ENCODE peak calls at places on chromosomes 12 and 14, in five cellular contexts. One of them, this sample, is unnamed.

GRCh38 chr14:106820119-106820518 is 1293.7 kb downstream of the TMEM121 start:
- DNase-seq in IMR-90: no peak
- DNase-seq in neuronal stem cell: no peak
- DNase-seq in mesenchymal stem cell: no peak
- DNase-seq in H1: no peak
- DNase-seq in this sample: no peak

GRCh38 chr12:123478762-123479161 is 20.8 kb downstream of the SNRNP35 start:
- DNase-seq in H1: no peak
- DNase-seq in neuronal stem cell: no peak
- DNase-seq in IMR-90: peak; percentile 18
- DNase-seq in mesenchymal stem cell: no peak
- DNase-seq in this sample: no peak

GRCh38 chr12:91127751-91128150 is 16.5 kb upstream of the LUM start:
- DNase-seq in H1: no peak
- DNase-seq in mesenchymal stem cell: peak; percentile 44
- DNase-seq in neuronal stem cell: no peak
- DNase-seq in IMR-90: peak; percentile 61
- DNase-seq in this sample: no peak

GRCh38 chr14:95979339-95980042 is 59.7 kb upstream of the C14orf132 start:
- DNase-seq in neuronal stem cell: no peak
- DNase-seq in H1: peak; percentile 57
- DNase-seq in mesenchymal stem cell: no peak
- DNase-seq in IMR-90: no peak
- DNase-seq in this sample: no peak

GRCh38 chr14:69441948-69442347 is 42.6 kb upstream of the PLEKHD1 start:
- DNase-seq in mesenchymal stem cell: no peak
- DNase-seq in IMR-90: no peak
- DNase-seq in H1: no peak
- DNase-seq in neuronal stem cell: no peak
- DNase-seq in this sample: no peak

GRCh38 chr12:42440608-42441007 is 114.6 kb downstream of the PPHLN1 start:
- DNase-seq in mesenchymal stem cell: no peak
- DNase-seq in neuronal stem cell: no peak
- DNase-seq in IMR-90: no peak
- DNase-seq in H1: no peak
- DNase-seq in this sample: no peak

GRCh38 chr12:5516781-5517180 is 84.9 kb downstream of the NTF3 start:
- DNase-seq in IMR-90: no peak
- DNase-seq in H1: no peak
- DNase-seq in neuronal stem cell: no peak
- DNase-seq in mesenchymal stem cell: no peak
- DNase-seq in this sample: no peak

GRCh38 chr12:52495385-52495784 is 2.3 kb upstream of the KRT6A start:
- DNase-seq in H1: no peak
- DNase-seq in IMR-90: no peak
- DNase-seq in neuronal stem cell: no peak
- DNase-seq in mesenchymal stem cell: no peak
- DNase-seq in this sample: no peak

GRCh38 chr14:73236157-73236556 is 1.1 kb upstream of the PAPLN start:
- DNase-seq in neuronal stem cell: no peak
- DNase-seq in H1: no peak
- DNase-seq in IMR-90: no peak
- DNase-seq in mesenchymal stem cell: no peak
- DNase-seq in this sample: no peak

GRCh38 chr14:52824479-52824878 is 33.1 kb upstream of the GNPNAT1 start:
- DNase-seq in neuronal stem cell: no peak
- DNase-seq in H1: no peak
- DNase-seq in IMR-90: peak; percentile 18
- DNase-seq in mesenchymal stem cell: no peak
- DNase-seq in this sample: peak; percentile 64

GRCh38 chr14:102318781-102319276 is 717 bp upstream of the ZNF839 start:
- DNase-seq in mesenchymal stem cell: no peak
- DNase-seq in H1: no peak
- DNase-seq in IMR-90: no peak
- DNase-seq in neuronal stem cell: no peak
- DNase-seq in this sample: no peak

GRCh38 chr12:52349196-52349595 is 18.1 kb downstream of the KRT85 start:
- DNase-seq in IMR-90: peak; percentile 4
- DNase-seq in mesenchymal stem cell: no peak
- DNase-seq in neuronal stem cell: no peak
- DNase-seq in H1: no peak
- DNase-seq in this sample: no peak

GRCh38 chr12:54220092-54220557 is 31.3 kb upstream of the SMUG1 start:
- DNase-seq in neuronal stem cell: peak; percentile 83
- DNase-seq in IMR-90: peak; percentile 74
- DNase-seq in H1: no peak
- DNase-seq in mesenchymal stem cell: peak; percentile 84
- DNase-seq in this sample: peak; percentile 82

GRCh38 chr14:85279407-85279806 is 250.5 kb upstream of the FLRT2 start:
- DNase-seq in IMR-90: no peak
- DNase-seq in mesenchymal stem cell: no peak
- DNase-seq in neuronal stem cell: no peak
- DNase-seq in H1: no peak
- DNase-seq in this sample: no peak

GRCh38 chr12:42023733-42024494 is 120.8 kb downstream of the GXYLT1 start:
- DNase-seq in mesenchymal stem cell: peak; percentile 65
- DNase-seq in IMR-90: peak; percentile 64
- DNase-seq in neuronal stem cell: peak; percentile 74
- DNase-seq in H1: peak; percentile 46
- DNase-seq in this sample: peak; percentile 86

GRCh38 chr12:27592548-27592947 is 68.5 kb downstream of the PPFIBP1 start:
- DNase-seq in H1: no peak
- DNase-seq in IMR-90: peak; percentile 76
- DNase-seq in mesenchymal stem cell: peak; percentile 64
- DNase-seq in neuronal stem cell: no peak
- DNase-seq in this sample: peak; percentile 92

GRCh38 chr14:100142073-100143040 is 17.1 kb downstream of the DEGS2 start:
- DNase-seq in IMR-90: no peak
- DNase-seq in mesenchymal stem cell: no peak
- DNase-seq in H1: no peak
- DNase-seq in neuronal stem cell: no peak
- DNase-seq in this sample: no peak

GRCh38 chr12:54054442-54055332 is 1.1 kb downstream of the HOXC4 start:
- DNase-seq in neuronal stem cell: no peak
- DNase-seq in mesenchymal stem cell: no peak
- DNase-seq in IMR-90: no peak
- DNase-seq in H1: no peak
- DNase-seq in this sample: no peak

GRCh38 chr12:2834581-2835491 is at the start of gene NRIP2:
- DNase-seq in IMR-90: peak; percentile 73
- DNase-seq in mesenchymal stem cell: peak; percentile 69
- DNase-seq in H1: no peak
- DNase-seq in neuronal stem cell: no peak
- DNase-seq in this sample: no peak

GRCh38 chr14:59360923-59361794 is 104.0 kb downstream of the GPR135 start:
- DNase-seq in mesenchymal stem cell: peak; percentile 91
- DNase-seq in IMR-90: peak; percentile 82
- DNase-seq in neuronal stem cell: no peak
- DNase-seq in H1: no peak
- DNase-seq in this sample: peak; percentile 95

GRCh38 chr12:47316609-47317049 is 236.9 kb upstream of the AMIGO2 start:
- DNase-seq in neuronal stem cell: no peak
- DNase-seq in IMR-90: no peak
- DNase-seq in H1: no peak
- DNase-seq in mesenchymal stem cell: no peak
- DNase-seq in this sample: no peak

GRCh38 chr12:8638951-8639350 is 23.7 kb downstream of the MFAP5 start:
- DNase-seq in IMR-90: no peak
- DNase-seq in mesenchymal stem cell: no peak
- DNase-seq in neuronal stem cell: no peak
- DNase-seq in H1: no peak
- DNase-seq in this sample: peak; percentile 74

GRCh38 chr12:4044101-4044500 is 170.9 kb upstream of the PARP11 start:
- DNase-seq in neuronal stem cell: no peak
- DNase-seq in mesenchymal stem cell: no peak
- DNase-seq in H1: no peak
- DNase-seq in IMR-90: no peak
- DNase-seq in this sample: no peak

GRCh38 chr12:78330131-78330530 is 499.4 kb downstream of the NAV3 start:
- DNase-seq in mesenchymal stem cell: no peak
- DNase-seq in neuronal stem cell: no peak
- DNase-seq in IMR-90: no peak
- DNase-seq in H1: no peak
- DNase-seq in this sample: no peak

GRCh38 chr12:1920436-1920835 is 2.0 kb upstream of the CACNA2D4 start:
- DNase-seq in IMR-90: no peak
- DNase-seq in H1: no peak
- DNase-seq in mesenchymal stem cell: no peak
- DNase-seq in neuronal stem cell: no peak
- DNase-seq in this sample: no peak

DNA sequence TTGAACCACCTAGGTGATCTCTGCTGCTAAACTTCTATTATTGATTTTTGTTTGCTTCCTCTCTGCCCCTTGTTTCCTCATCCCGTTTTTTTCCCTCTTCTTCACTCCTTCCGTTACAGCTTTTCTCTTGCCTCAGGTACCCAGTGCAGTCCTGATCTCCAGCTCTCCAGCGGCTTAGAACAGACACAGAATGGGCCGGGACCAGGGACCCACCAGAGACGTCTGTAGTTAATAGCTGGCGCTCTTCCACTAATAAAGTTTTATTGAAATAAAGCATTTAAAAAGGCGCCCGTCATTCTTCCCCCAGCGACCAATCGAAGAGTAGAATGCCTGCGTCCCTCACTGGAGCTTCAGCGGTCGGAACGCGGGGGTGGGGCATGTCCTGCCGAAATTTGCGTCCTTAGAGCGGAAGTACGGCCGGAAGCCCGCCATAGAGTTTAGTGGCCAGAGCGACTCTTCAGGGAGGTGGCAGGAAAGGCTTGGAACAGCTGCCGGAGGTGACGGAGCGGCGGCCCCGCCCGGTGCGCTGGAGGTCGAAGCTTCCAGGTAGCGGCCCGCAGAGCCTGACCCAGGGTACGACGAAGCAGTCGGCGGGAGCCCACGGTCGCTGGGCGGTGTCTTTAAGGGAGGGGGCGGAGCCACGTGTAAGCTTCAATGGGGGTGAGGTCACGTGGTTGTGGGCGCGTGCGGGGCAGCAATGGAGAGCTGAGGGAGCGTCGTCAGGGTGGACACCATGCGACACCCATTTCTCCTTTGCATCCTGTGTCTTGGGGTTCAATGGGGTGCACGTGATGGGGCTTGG is at the start of gene COPS7A:
- DNase-seq in IMR-90: peak; percentile 98
- DNase-seq in H1: peak; percentile 98
- DNase-seq in neuronal stem cell: peak; percentile 96
- DNase-seq in mesenchymal stem cell: peak; percentile 97
- DNase-seq in this sample: peak; percentile 99
- H3K4me3 ChIP-seq in IMR-90: peak within 1 kb of the TSS; percentile 51
- H3K4me3 ChIP-seq in H1: peak within 1 kb of the TSS; percentile 58
- H3K4me3 ChIP-seq in neuronal stem cell: peak within 1 kb of the TSS; percentile 76
- H3K4me3 ChIP-seq in mesenchymal stem cell: peak within 1 kb of the TSS; percentile 63
- H3K4me3 ChIP-seq in this sample: peak within 1 kb of the TSS; percentile 71

GRCh38 chr12:124769881-124770512 is 93.7 kb downstream of the SCARB1 start:
- DNase-seq in mesenchymal stem cell: no peak
- DNase-seq in IMR-90: no peak
- DNase-seq in H1: no peak
- DNase-seq in neuronal stem cell: no peak
- DNase-seq in this sample: no peak

GRCh38 chr12:124771462-124772361 is 92.0 kb downstream of the SCARB1 start:
- DNase-seq in H1: no peak
- DNase-seq in IMR-90: peak; percentile 60
- DNase-seq in neuronal stem cell: peak; percentile 78
- DNase-seq in mesenchymal stem cell: peak; percentile 68
- DNase-seq in this sample: peak; percentile 69

GRCh38 chr12:124772467-124773170 is 91.0 kb downstream of the SCARB1 start:
- DNase-seq in mesenchymal stem cell: no peak
- DNase-seq in H1: no peak
- DNase-seq in neuronal stem cell: no peak
- DNase-seq in IMR-90: no peak
- DNase-seq in this sample: no peak

GRCh38 chr12:124769166-124769530 is 94.5 kb downstream of the SCARB1 start:
- DNase-seq in IMR-90: peak; percentile 77
- DNase-seq in mesenchymal stem cell: no peak
- DNase-seq in neuronal stem cell: no peak
- DNase-seq in H1: no peak
- DNase-seq in this sample: no peak

DNA sequence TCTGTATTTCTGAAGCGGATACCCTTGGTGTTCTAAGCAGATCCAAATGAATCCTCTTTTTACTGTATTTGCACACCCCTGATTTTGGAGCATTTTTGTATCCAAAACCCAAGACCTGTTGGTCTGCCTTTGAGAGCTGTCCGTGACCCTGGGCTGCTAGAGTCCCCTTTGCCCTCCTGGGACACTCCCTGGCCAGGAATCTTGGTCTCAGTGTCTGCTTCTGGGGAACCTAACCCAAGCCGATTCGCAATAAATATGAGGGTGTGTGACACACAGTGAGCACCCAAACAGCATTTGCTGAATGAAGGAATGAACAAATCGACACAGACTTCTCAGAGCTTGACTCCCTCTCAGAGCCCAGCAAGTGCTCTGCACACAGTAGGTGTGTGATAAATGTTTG is 92.9 kb downstream of the SCARB1 start:
- DNase-seq in H1: no peak
- DNase-seq in IMR-90: no peak
- DNase-seq in mesenchymal stem cell: no peak
- DNase-seq in neuronal stem cell: no peak
- DNase-seq in this sample: no peak
- H3K4me2 ChIP-seq in H1: no peak overlapping the region
- H3K4me2 ChIP-seq in IMR-90: no peak overlapping the region
- H3K4me2 ChIP-seq in mesenchymal stem cell: no peak overlapping the region
- H3K4me2 ChIP-seq in neuronal stem cell: no peak overlapping the region
- H3K4me2 ChIP-seq in this sample: no peak overlapping the region

GRCh38 chr12:70559390-70559789 is 77.8 kb downstream of the PTPRB start:
- DNase-seq in IMR-90: no peak
- DNase-seq in neuronal stem cell: no peak
- DNase-seq in H1: no peak
- DNase-seq in mesenchymal stem cell: no peak
- DNase-seq in this sample: no peak
- H4K91ac ChIP-seq in IMR-90: no peak overlapping the region
- H4K91ac ChIP-seq in neuronal stem cell: no peak overlapping the region
- H4K91ac ChIP-seq in H1: no peak overlapping the region
- H4K91ac ChIP-seq in mesenchymal stem cell: no peak overlapping the region
- H4K91ac ChIP-seq in this sample: no peak overlapping the region

DNA sequence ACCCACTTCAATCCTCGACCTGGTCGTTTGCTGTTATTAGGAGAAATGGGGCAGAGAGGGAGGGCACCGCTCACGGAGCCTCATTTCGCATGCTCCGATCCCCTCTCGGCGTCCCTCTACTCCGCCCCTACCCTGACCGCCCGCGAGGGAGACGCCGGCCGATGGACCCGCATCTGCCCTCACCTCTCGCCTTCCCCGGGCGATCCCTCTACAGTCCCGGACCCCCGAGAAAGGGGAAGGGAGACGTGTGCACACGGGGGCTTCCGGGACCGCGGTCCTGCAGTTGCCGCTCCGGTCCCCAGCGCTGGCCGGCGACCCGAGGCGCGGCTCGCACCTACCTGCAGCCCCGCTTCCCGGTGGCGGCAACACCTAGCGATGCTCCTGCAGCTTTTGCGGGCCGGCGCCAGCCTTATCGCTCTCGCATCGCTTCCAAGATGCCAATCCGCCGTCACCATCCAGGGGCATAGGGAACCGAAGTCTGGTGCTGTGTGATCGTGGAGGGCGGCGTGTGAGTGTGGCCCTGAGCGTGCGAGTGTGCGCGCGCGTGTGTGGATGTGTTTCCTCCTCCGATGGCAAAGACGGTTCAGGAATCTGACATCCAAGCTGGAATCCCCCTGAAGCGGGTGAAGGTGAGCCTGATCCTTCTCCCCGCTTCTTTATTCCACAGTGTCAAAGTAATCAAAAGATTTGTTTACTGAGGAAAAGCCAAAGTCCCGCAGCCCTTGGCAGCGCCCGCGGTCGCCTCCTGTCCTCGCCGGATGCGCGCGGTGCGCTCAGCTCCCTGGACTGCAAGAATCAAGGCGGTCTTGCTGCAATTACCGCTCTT is 69.1 kb upstream of the USP15 start:
- DNase-seq in mesenchymal stem cell: no peak
- DNase-seq in neuronal stem cell: peak; percentile 31
- DNase-seq in IMR-90: peak; percentile 23
- DNase-seq in H1: no peak
- DNase-seq in this sample: peak; percentile 38
- H3K4me3 ChIP-seq in mesenchymal stem cell: peak overlapping the region; percentile 28
- H3K4me3 ChIP-seq in neuronal stem cell: peak overlapping the region; percentile 32
- H3K4me3 ChIP-seq in IMR-90: peak overlapping the region; percentile 2
- H3K4me3 ChIP-seq in H1: peak overlapping the region; percentile 55
- H3K4me3 ChIP-seq in this sample: peak overlapping the region; percentile 27